ENCODE peak calls at places on chromosomes 6 and 20, in four cellular contexts. O, E, I and A are unnamed samples.

GRCh38 chr6:139545474-139546116 is 171.1 kb upstream of the CITED2 start:
- DNase-seq in E (no peak), O (no peak), I (no peak), A (no peak)

GRCh38 chr20:50199703-50200102 is 9.1 kb downstream of the CEBPB start:
- DNase-seq in E (no peak), O (no peak), I (no peak), A (no peak)

GRCh38 chr20:50085481-50086365 is 27.2 kb downstream of the UBE2V1 start:
- DNase-seq in O (no peak), I (peak; percentile 26), E (peak; percentile 35), A (peak; percentile 29)

GRCh38 chr20:7981374-7981773 is 38.2 kb downstream of the TMX4 start:
- DNase-seq in O (no peak), I (no peak), E (no peak), A (no peak)

GRCh38 chr6:31418251-31418650 is 14.9 kb downstream of the MICA start:
- DNase-seq in O (no peak), E (no peak), I (no peak), A (no peak)

GRCh38 chr20:45347297-45347935 is 808 bp downstream of the SDC4 start:
- DNase-seq in O (no peak), I (no peak), E (no peak), A (no peak)

GRCh38 chr20:38133680-38134426 is 31.2 kb downstream of the TGM2 start:
- DNase-seq in E (no peak), I (no peak), O (no peak), A (no peak)

GRCh38 chr20:48607544-48607865 is 220.3 kb downstream of the PREX1 start:
- DNase-seq in I (no peak), O (no peak), E (no peak), A (no peak)

GRCh38 chr20:53795170-53795569 is 201.5 kb upstream of the ZNF217 start:
- DNase-seq in I (no peak), O (no peak), E (no peak), A (no peak)

GRCh38 chr6:157265186-157265585 is 58.1 kb downstream of the TMEM242 start:
- DNase-seq in O (no peak), E (no peak), I (no peak), A (no peak)

GRCh38 chr20:62860391-62860923 is 1.2 kb downstream of the TCFL5 start:
- DNase-seq in E (no peak), O (no peak), I (no peak), A (no peak)

GRCh38 chr6:166809721-166810120 is 146.6 kb downstream of the RNASET2 start:
- DNase-seq in I (no peak), E (no peak), O (no peak), A (no peak)

GRCh38 chr6:6766230-6766905 is 177.8 kb downstream of the LY86 start:
- DNase-seq in I (no peak), E (no peak), O (no peak), A (no peak)

GRCh38 chr6:128963561-128963960 is 80.6 kb downstream of the LAMA2 start:
- DNase-seq in E (no peak), O (no peak), I (no peak), A (no peak)

GRCh38 chr6:85240787-85241186 is 209.1 kb upstream of the NT5E start:
- DNase-seq in I (no peak), E (no peak), O (no peak), A (no peak)